ENCODE peak calls at places on chromosomes 5 and 9, in ten cellular contexts. P is HCT116, M is breast epithelium, D is transverse colon, T is GM12891, G is GM23338, W is stomach, B is HepG2, V is sigmoid colon, Y is SK-N-SH. K is an unnamed sample.

GRCh38 chr5:74040065-74040551 is 414.1 kb downstream of the ARHGEF28 start:
- DNase-seq in W (no peak), M (no peak), V (no peak), Y (no peak), B (no peak), T (no peak), D (no peak), G (no peak), P (no peak), K (no peak)

GRCh38 chr5:11234501-11234911 is 473.5 kb upstream of the DAP start:
- DNase-seq in D (no peak), M (no peak), P (no peak), B (no peak), V (no peak), Y (no peak), G (no peak), W (no peak), T (no peak), K (no peak)

GRCh38 chr5:103139264-103139865 is 19.3 kb downstream of the PPIP5K2 start:
- DNase-seq in G (peak), Y (peak), M (peak), T (peak), W (peak), V (peak), B (peak), D (peak), P (peak), K (peak)

GRCh38 chr5:147092044-147092443 is 142.8 kb upstream of the STK32A start:
- DNase-seq in B (no peak), D (no peak), P (no peak), M (no peak), W (no peak), V (no peak), Y (no peak), T (no peak), G (no peak), K (no peak)

GRCh38 chr9:101711330-101711941 is 27.0 kb downstream of the GRIN3A start:
- DNase-seq in M (no peak), Y (peak), T (no peak), V (no peak), P (no peak), D (no peak), B (peak), W (no peak), G (peak), K (peak)

GRCh38 chr5:174576042-174576441 is 148.3 kb upstream of the MSX2 start:
- DNase-seq in B (no peak), M (no peak), W (no peak), T (no peak), D (no peak), P (no peak), Y (no peak), V (no peak), G (no peak), K (no peak)

GRCh38 chr5:14243768-14244167 is 100.6 kb downstream of the TRIO start:
- DNase-seq in V (no peak), W (no peak), G (no peak), T (no peak), B (no peak), D (no peak), P (no peak), M (no peak), Y (no peak), K (no peak)

GRCh38 chr9:136765041-136765440 is 723 bp upstream of the LCN15 start:
- DNase-seq in V (peak), M (no peak), P (no peak), Y (no peak), W (no peak), T (no peak), B (peak), G (no peak), D (no peak), K (no peak)

GRCh38 chr5:150153957-150154617 is 1.6 kb downstream of the PDGFRB start:
- DNase-seq in G (peak), P (no peak), D (no peak), B (peak), T (no peak), W (no peak), Y (no peak), V (no peak), M (no peak), K (no peak)

GRCh38 chr5:153523196-153523595 is 32.7 kb downstream of the GRIA1 start:
- DNase-seq in P (no peak), T (no peak), B (no peak), D (no peak), W (no peak), M (no peak), Y (no peak), G (no peak), V (no peak), K (no peak)

GRCh38 chr5:100448250-100448649 is 86.9 kb upstream of the FAM174A start:
- DNase-seq in D (no peak), G (no peak), P (no peak), M (no peak), T (no peak), Y (no peak), W (no peak), B (no peak), V (no peak), K (no peak)

GRCh38 chr5:171745602-171746001 is 40.0 kb upstream of the SMIM23 start:
- DNase-seq in G (no peak), T (no peak), M (no peak), Y (no peak), B (no peak), W (no peak), D (no peak), P (no peak), V (no peak), K (no peak)

GRCh38 chr5:81402180-81402930 is 8.4 kb upstream of the ACOT12 start:
- DNase-seq in B (no peak), W (no peak), Y (no peak), D (no peak), G (no peak), V (no peak), T (no peak), P (no peak), M (no peak), K (no peak)

GRCh38 chr5:32802764-32803163 is 91.6 kb downstream of the NPR3 start:
- DNase-seq in M (no peak), P (no peak), B (no peak), T (no peak), Y (no peak), D (no peak), W (no peak), G (no peak), V (no peak), K (no peak)

GRCh38 chr5:43643750-43644149 is 40.8 kb downstream of the NNT start:
- DNase-seq in T (no peak), D (no peak), G (no peak), Y (no peak), M (no peak), V (no peak), P (no peak), B (no peak), W (no peak), K (no peak)

GRCh38 chr9:37248651-37249163 is 128.3 kb downstream of the ZCCHC7 start:
- DNase-seq in W (no peak), V (no peak), D (no peak), P (no peak), M (no peak), G (no peak), Y (no peak), B (no peak), T (no peak), K (no peak)

GRCh38 chr5:154873791-154874331 is 15.4 kb downstream of the CNOT8 start:
- DNase-seq in M (no peak), D (no peak), B (no peak), P (no peak), G (no peak), W (no peak), T (no peak), V (no peak), Y (peak), K (no peak)

GRCh38 chr5:36928947-36929346 is 52.4 kb downstream of the NIPBL start:
- DNase-seq in P (no peak), Y (no peak), B (no peak), T (no peak), D (no peak), M (no peak), G (no peak), V (no peak), W (no peak), K (no peak)

GRCh38 chr9:71748280-71748743 is 20.0 kb downstream of the CEMIP2 start:
- DNase-seq in B (no peak), V (no peak), Y (no peak), W (no peak), D (no peak), M (no peak), T (no peak), P (no peak), G (no peak), K (no peak)

DNA sequence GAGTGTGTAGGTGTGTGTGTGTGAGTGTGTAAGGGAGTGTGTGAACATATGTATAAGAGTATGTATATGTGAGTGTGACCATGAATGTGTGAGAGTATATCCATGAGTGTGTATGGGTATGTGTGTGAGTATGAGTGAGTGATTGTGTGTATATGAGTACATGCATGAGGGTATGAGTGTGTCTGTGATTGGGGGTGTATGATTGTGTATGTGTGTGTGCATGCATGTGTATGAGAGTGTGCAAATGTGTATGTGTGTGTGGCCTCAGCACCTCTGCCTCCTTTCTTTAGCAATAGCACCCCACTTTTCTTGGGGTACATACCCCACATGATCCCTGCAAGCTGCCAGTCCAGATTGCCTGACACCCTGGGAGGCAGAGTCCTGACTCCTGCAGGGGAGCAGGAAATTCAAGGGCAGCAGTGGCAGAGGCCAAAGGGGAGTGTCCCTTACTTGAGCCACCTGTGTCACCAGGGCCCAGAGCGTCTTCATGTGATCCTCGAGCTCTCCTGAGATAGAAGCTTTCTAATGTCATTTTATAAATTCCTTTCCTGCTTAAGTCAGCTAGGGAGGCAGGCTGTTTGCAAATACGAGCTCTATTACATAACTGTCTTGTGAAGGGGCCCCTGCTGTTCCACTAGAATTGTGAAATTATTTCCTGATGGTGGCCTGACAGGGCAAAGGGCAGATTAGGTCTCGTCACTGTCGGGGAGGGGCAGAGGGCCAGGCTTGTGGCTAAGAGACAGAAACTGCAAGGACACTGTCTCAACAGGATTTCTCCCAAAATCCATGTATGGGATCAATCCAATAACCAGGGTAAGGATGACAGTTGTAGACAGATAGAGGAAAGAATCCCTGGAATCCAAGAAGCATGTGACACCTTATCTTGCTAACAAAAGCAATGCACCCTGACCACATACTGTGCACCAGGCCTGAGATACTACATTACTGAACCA is 389.1 kb downstream of the GADD45G start:
- DNase-seq in G (peak), B (peak), P (no peak), Y (no peak), M (no peak), D (peak), V (peak), T (no peak), W (no peak), K (no peak)
- TF ChIP-seq POLR2AphosphoS5 in G (no peak), B (no peak), P (no peak), Y (no peak), M (no peak), D (no peak), V (no peak), T (no peak), W (no peak), K (no peak)

GRCh38 chr9:108056805-108057386 is 567.3 kb upstream of the KLF4 start:
- DNase-seq in D (no peak), B (no peak), M (no peak), P (no peak), Y (no peak), T (no peak), V (no peak), G (no peak), W (no peak), K (no peak)
- TF ChIP-seq POLR2AphosphoS5 in D (peak), B (no peak), M (no peak), P (no peak), Y (peak), T (no peak), V (peak), G (no peak), W (no peak), K (no peak)

DNA sequence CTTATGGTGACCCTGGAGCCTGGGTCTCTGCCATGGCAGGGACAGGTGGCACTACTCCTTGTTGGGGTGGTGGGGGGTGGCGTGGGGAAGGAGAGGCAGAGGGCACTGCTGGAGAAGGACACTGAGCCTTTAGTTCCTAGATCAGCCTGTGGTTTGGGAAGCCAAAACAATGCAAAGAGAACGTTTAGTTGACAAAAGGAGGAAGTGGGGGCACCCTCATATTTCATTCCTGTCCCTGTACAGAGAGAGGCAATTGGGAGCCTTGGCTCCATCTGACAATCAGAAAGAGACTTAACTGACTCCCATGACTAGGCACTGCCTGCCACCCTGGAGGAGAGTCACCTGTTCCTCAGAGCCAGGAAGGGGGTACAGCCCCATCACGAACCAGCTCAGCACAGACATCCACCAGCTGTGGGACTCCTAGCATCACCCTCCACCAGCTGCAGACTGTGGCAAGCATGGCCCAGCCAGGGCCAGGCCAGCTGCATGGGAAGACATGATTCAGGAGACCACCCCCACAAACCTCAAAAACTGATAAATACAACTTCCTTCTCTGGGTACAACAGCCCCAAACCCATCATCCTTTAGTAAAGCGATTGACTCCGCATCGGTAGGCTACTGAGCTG is 257.5 kb downstream of the HSPA4 start:
- DNase-seq in W (no peak), G (no peak), P (no peak), T (no peak), V (no peak), B (no peak), Y (no peak), M (no peak), D (no peak), K (no peak)
- TF ChIP-seq POLR2AphosphoS5 in W (no peak), G (no peak), P (no peak), T (no peak), V (no peak), B (no peak), Y (no peak), M (no peak), D (no peak), K (no peak)

DNA sequence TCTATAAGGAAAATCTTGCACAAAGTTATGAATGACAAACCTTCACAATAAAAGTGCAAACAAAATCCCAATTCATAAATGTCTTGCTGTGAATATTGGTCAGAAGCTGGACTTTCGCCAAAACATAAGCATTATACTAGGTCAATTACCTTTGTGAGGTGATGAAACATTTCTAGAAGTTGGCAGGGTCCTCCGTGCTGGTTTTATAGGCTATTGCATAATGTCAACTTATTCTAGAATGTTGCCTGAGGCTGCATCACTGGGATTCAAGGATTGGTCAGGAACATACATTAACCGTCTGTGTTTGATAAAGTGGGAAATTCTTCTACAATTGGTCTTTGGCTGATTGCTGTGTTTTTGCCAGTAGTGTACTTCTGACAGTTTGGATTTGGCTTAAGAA is 49.8 kb upstream of the PALM2AKAP2 start:
- DNase-seq in T (no peak), B (no peak), Y (no peak), V (no peak), D (peak), M (no peak), P (no peak), W (no peak), G (no peak), K (no peak)
- TF ChIP-seq POLR2AphosphoS5 in T (no peak), B (no peak), Y (no peak), V (no peak), D (no peak), M (no peak), P (no peak), W (no peak), G (no peak), K (no peak)

GRCh38 chr9:130041648-130042405 is 1.2 kb downstream of the FNBP1 start:
- DNase-seq in P (no peak), W (no peak), V (peak), Y (peak), D (no peak), M (no peak), B (no peak), G (peak), T (no peak), K (no peak)
- TF ChIP-seq POLR2AphosphoS5 in P (no peak), W (no peak), V (no peak), Y (no peak), D (no peak), M (no peak), B (no peak), G (no peak), T (no peak), K (peak)

DNA sequence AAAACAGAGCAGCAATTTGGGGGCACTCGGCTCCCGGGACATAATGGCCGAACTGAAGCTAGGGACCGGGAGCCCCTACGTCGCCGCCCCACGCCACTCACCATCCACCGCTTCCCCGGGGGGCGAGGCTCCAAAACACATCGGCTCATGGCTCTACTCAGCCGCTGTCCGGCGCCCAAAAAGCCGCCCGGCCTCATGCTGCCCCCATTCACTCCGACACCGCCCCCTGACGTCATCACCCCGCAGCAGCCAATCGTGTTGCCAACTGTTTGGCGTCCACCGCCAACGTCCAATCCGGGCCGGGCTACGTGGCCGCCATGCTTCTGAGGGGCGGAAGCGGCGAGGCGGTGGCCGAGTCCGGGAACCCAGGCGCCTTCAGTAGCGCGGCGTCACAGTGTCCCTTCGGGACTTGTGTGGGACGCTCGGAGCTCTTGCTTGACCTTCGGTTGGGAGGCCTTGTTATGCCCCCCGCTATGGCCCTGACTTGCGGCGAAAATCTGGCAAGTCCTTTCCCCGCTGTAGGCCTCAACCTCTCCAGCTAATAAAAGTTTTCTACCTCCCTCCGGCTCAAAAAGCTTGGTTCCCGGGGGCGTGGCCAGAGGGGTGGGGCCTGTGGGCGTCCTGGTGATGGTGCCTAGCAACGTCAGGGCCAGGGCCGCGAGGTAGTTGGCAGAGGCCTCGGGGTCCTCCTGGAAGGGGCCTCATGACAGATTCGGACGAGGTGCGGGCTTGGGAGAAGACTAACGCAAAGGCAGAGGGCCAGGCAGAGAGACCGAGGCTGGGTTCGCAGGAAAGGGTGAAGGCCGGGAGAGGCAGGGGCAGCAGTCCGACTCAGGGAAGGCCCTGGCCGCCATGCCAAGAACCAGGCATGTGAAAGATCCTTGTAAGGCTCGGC is at the start of the genes PTRH1 and TTC16:
- DNase-seq in G (peak), V (peak), D (peak), Y (peak), M (peak), P (peak), W (peak), T (peak), B (peak), K (peak)
- TF ChIP-seq POLR2AphosphoS5 in G (peak), V (peak), D (peak), Y (no peak), M (peak), P (peak), W (peak), T (no peak), B (peak), K (no peak)

K was measured in GM12892.